ENCODE peak calls at places on chromosomes 7 and 10, in seven cellular contexts. One of them, this sample, is unnamed.

GRCh38 chr10:63627881-63628296 is 106.7 kb downstream of the REEP3 start:
- DNase-seq in erythroblast: no peak
- DNase-seq in WTC11: no peak
- DNase-seq in activated CD4-positive, CD25-positive, alpha-beta regulatory T cell treated with anti-CD3 and anti-CD28 coated beads, Interleukin-2, amount 50 U/mL, for 72 hours: no peak
- DNase-seq in HTR-8/SVneo: no peak
- DNase-seq in GM03348: no peak
- DNase-seq in NCI-H1105: no peak
- DNase-seq in this sample: no peak

GRCh38 chr10:84447701-84448400 is 119.5 kb downstream of the CCSER2 start:
- DNase-seq in NCI-H1105: no peak
- DNase-seq in GM03348: no peak
- DNase-seq in activated CD4-positive, CD25-positive, alpha-beta regulatory T cell treated with anti-CD3 and anti-CD28 coated beads, Interleukin-2, amount 50 U/mL, for 72 hours: no peak
- DNase-seq in HTR-8/SVneo: no peak
- DNase-seq in erythroblast: no peak
- DNase-seq in WTC11: no peak
- DNase-seq in this sample: no peak

GRCh38 chr7:24898691-24899090 is 81.3 kb downstream of the OSBPL3 start:
- DNase-seq in HTR-8/SVneo: peak
- DNase-seq in erythroblast: no peak
- DNase-seq in NCI-H1105: no peak
- DNase-seq in activated CD4-positive, CD25-positive, alpha-beta regulatory T cell treated with anti-CD3 and anti-CD28 coated beads, Interleukin-2, amount 50 U/mL, for 72 hours: no peak
- DNase-seq in GM03348: no peak
- DNase-seq in WTC11: no peak
- DNase-seq in this sample: no peak

GRCh38 chr7:100467638-100468373 is 3.7 kb upstream of the SPACDR start:
- DNase-seq in GM03348: no peak
- DNase-seq in erythroblast: no peak
- DNase-seq in activated CD4-positive, CD25-positive, alpha-beta regulatory T cell treated with anti-CD3 and anti-CD28 coated beads, Interleukin-2, amount 50 U/mL, for 72 hours: no peak
- DNase-seq in HTR-8/SVneo: no peak
- DNase-seq in NCI-H1105: no peak
- DNase-seq in WTC11: no peak
- DNase-seq in this sample: no peak

GRCh38 chr10:14772399-14772798 is 2.3 kb downstream of the FAM107B start:
- DNase-seq in WTC11: no peak
- DNase-seq in activated CD4-positive, CD25-positive, alpha-beta regulatory T cell treated with anti-CD3 and anti-CD28 coated beads, Interleukin-2, amount 50 U/mL, for 72 hours: no peak
- DNase-seq in erythroblast: no peak
- DNase-seq in GM03348: no peak
- DNase-seq in NCI-H1105: no peak
- DNase-seq in HTR-8/SVneo: no peak
- DNase-seq in this sample: no peak

GRCh38 chr10:81575007-81575406 is 300.0 kb upstream of the NRG3 start:
- DNase-seq in HTR-8/SVneo: no peak
- DNase-seq in WTC11: no peak
- DNase-seq in GM03348: no peak
- DNase-seq in NCI-H1105: no peak
- DNase-seq in activated CD4-positive, CD25-positive, alpha-beta regulatory T cell treated with anti-CD3 and anti-CD28 coated beads, Interleukin-2, amount 50 U/mL, for 72 hours: no peak
- DNase-seq in erythroblast: no peak
- DNase-seq in this sample: no peak

GRCh38 chr7:129903935-129904334 is 48.8 kb downstream of the UBE2H start:
- DNase-seq in NCI-H1105: no peak
- DNase-seq in WTC11: no peak
- DNase-seq in activated CD4-positive, CD25-positive, alpha-beta regulatory T cell treated with anti-CD3 and anti-CD28 coated beads, Interleukin-2, amount 50 U/mL, for 72 hours: no peak
- DNase-seq in GM03348: no peak
- DNase-seq in erythroblast: no peak
- DNase-seq in HTR-8/SVneo: no peak
- DNase-seq in this sample: no peak

GRCh38 chr10:127873901-127874470 is 18.8 kb downstream of the CLRN3 start:
- DNase-seq in activated CD4-positive, CD25-positive, alpha-beta regulatory T cell treated with anti-CD3 and anti-CD28 coated beads, Interleukin-2, amount 50 U/mL, for 72 hours: no peak
- DNase-seq in HTR-8/SVneo: no peak
- DNase-seq in GM03348: no peak
- DNase-seq in erythroblast: no peak
- DNase-seq in NCI-H1105: no peak
- DNase-seq in WTC11: no peak
- DNase-seq in this sample: no peak

GRCh38 chr7:40516376-40516775 is 381.6 kb downstream of the SUGCT start:
- DNase-seq in NCI-H1105: no peak
- DNase-seq in WTC11: no peak
- DNase-seq in HTR-8/SVneo: no peak
- DNase-seq in activated CD4-positive, CD25-positive, alpha-beta regulatory T cell treated with anti-CD3 and anti-CD28 coated beads, Interleukin-2, amount 50 U/mL, for 72 hours: no peak
- DNase-seq in erythroblast: no peak
- DNase-seq in GM03348: no peak
- DNase-seq in this sample: no peak

GRCh38 chr7:70392282-70392681 is 739.7 kb upstream of the GALNT17 start:
- DNase-seq in erythroblast: no peak
- DNase-seq in HTR-8/SVneo: no peak
- DNase-seq in NCI-H1105: no peak
- DNase-seq in WTC11: no peak
- DNase-seq in activated CD4-positive, CD25-positive, alpha-beta regulatory T cell treated with anti-CD3 and anti-CD28 coated beads, Interleukin-2, amount 50 U/mL, for 72 hours: no peak
- DNase-seq in GM03348: peak
- DNase-seq in this sample: no peak

GRCh38 chr7:149879271-149879711 is 5.5 kb downstream of the ATP6V0E2 start:
- DNase-seq in activated CD4-positive, CD25-positive, alpha-beta regulatory T cell treated with anti-CD3 and anti-CD28 coated beads, Interleukin-2, amount 50 U/mL, for 72 hours: no peak
- DNase-seq in erythroblast: no peak
- DNase-seq in HTR-8/SVneo: no peak
- DNase-seq in GM03348: no peak
- DNase-seq in NCI-H1105: no peak
- DNase-seq in WTC11: no peak
- DNase-seq in this sample: no peak

GRCh38 chr10:100934084-100934659 is 21.4 kb downstream of the SLF2 start:
- DNase-seq in GM03348: peak
- DNase-seq in erythroblast: peak
- DNase-seq in WTC11: no peak
- DNase-seq in NCI-H1105: no peak
- DNase-seq in activated CD4-positive, CD25-positive, alpha-beta regulatory T cell treated with anti-CD3 and anti-CD28 coated beads, Interleukin-2, amount 50 U/mL, for 72 hours: no peak
- DNase-seq in HTR-8/SVneo: no peak
- DNase-seq in this sample: no peak